ENCODE peak calls at places on chromosome 21, in seven cellular contexts. I is IMR-90, K is mesendoderm, H is neuronal stem cell, Q is H9, B is mesenchymal stem cell, G is H1. D is an unnamed sample. For H3K79me1, the result is how much of the 10 kb centered on the place peaks cover.

GRCh38 chr21:31218830-31219608 is 125.0 kb downstream of the TIAM1 start:
- DNase-seq in G (no peak), H (peak), K (peak), B (no peak), Q (no peak), I (peak), D (peak)

GRCh38 chr21:34980423-34981115 is 68.5 kb downstream of the RUNX1 start:
- DNase-seq in B (no peak), Q (no peak), K (no peak), H (no peak), I (no peak), G (no peak), D (no peak)

GRCh38 chr21:35275776-35276175 is 226.7 kb upstream of the RUNX1 start:
- DNase-seq in Q (no peak), G (no peak), H (no peak), K (no peak), B (no peak), I (peak), D (no peak)

GRCh38 chr21:35326677-35327076 is 277.6 kb upstream of the RUNX1 start:
- DNase-seq in G (no peak), Q (no peak), K (no peak), I (peak), H (no peak), B (no peak), D (no peak)

GRCh38 chr21:15028186-15028585 is 36.6 kb downstream of the NRIP1 start:
- DNase-seq in I (no peak), K (no peak), H (no peak), G (no peak), Q (no peak), B (no peak), D (no peak)

GRCh38 chr21:15005391-15005790 is 59.4 kb downstream of the NRIP1 start:
- DNase-seq in H (no peak), G (peak), K (peak), I (peak), Q (peak), B (no peak), D (no peak)

GRCh38 chr21:29145837-29146453 is 15.5 kb downstream of the MAP3K7CL start:
- DNase-seq in K (no peak), H (no peak), Q (no peak), G (no peak), I (no peak), B (peak), D (no peak)

GRCh38 chr21:30146558-30147282 is 19.9 kb downstream of the CLDN17 start:
- DNase-seq in K (peak), I (no peak), G (no peak), H (no peak), Q (no peak), B (no peak), D (peak)

GRCh38 chr21:14675774-14676530 is 129.8 kb upstream of the SAMSN1 start:
- DNase-seq in H (no peak), B (no peak), K (no peak), I (no peak), G (no peak), Q (no peak), D (no peak)

GRCh38 chr21:26949830-26950229 is 17.1 kb downstream of the ADAMTS5 start:
- DNase-seq in H (no peak), Q (no peak), G (no peak), B (no peak), K (no peak), I (no peak), D (no peak)

GRCh38 chr21:42112857-42113256 is 41.7 kb downstream of the UMODL1 start:
- DNase-seq in Q (no peak), I (peak), K (no peak), G (no peak), B (peak), H (no peak), D (no peak)

GRCh38 chr21:42110691-42111469 is 39.8 kb downstream of the UMODL1 start:
- DNase-seq in H (no peak), G (no peak), I (no peak), K (no peak), B (no peak), Q (no peak), D (no peak)

GRCh38 chr21:42111811-42112210 is 40.7 kb downstream of the UMODL1 start:
- DNase-seq in H (no peak), Q (no peak), B (no peak), I (no peak), K (no peak), G (no peak), D (no peak)

GRCh38 chr21:42111470-42111743 is 40.3 kb downstream of the UMODL1 start:
- DNase-seq in K (no peak), I (no peak), H (no peak), G (no peak), B (no peak), Q (no peak), D (no peak)

GRCh38 chr21:42112223-42112622 is 41.1 kb downstream of the UMODL1 start:
- DNase-seq in G (no peak), H (no peak), K (no peak), Q (no peak), I (no peak), B (no peak), D (no peak)
- H3K4ac ChIP-seq in G (no peak), H (no peak), K (no peak), Q (no peak), I (no peak), B (no peak), D (no peak)

GRCh38 chr21:45803613-45804340 is 160.3 kb downstream of the PCBP3 start:
- DNase-seq in I (no peak), K (no peak), B (no peak), Q (no peak), H (no peak), G (no peak), D (no peak)

GRCh38 chr21:45801989-45802388 is 158.5 kb downstream of the PCBP3 start:
- DNase-seq in H (no peak), I (no peak), Q (no peak), K (no peak), B (no peak), G (no peak), D (no peak)

GRCh38 chr21:45801129-45801735 is 157.7 kb downstream of the PCBP3 start:
- DNase-seq in K (no peak), I (no peak), H (no peak), G (no peak), Q (no peak), B (no peak), D (no peak)

GRCh38 chr21:45802956-45803612 is 159.6 kb downstream of the PCBP3 start:
- DNase-seq in Q (no peak), G (no peak), H (no peak), B (no peak), I (no peak), K (no peak), D (no peak)

DNA sequence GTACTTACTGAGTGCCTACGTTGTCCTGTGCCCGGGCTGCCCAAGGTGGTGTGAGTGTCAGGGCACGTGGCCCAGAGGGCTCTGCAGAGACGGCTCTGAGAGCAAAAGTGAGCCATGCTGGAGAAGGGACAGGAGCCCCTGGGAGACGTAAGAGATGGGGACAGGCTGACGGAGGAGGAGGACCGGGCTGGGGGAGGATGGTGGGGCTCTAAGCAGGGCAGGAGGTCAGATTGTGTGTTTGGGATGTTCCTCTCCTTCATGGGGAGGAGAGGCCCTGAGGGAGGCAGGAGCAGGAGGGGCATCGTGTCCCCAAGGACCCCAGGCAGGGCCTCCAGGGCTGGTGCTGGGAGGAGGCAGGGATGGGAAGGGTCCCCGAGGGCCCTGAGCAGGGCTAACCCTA is 158.9 kb downstream of the PCBP3 start:
- DNase-seq in K (no peak), B (no peak), H (no peak), I (no peak), G (no peak), Q (no peak), D (no peak)
- H3K79me1 ChIP-seq in K (under half), B (under half), H (under half), I (under half), G (under half), Q (under half), D (under half)

DNA sequence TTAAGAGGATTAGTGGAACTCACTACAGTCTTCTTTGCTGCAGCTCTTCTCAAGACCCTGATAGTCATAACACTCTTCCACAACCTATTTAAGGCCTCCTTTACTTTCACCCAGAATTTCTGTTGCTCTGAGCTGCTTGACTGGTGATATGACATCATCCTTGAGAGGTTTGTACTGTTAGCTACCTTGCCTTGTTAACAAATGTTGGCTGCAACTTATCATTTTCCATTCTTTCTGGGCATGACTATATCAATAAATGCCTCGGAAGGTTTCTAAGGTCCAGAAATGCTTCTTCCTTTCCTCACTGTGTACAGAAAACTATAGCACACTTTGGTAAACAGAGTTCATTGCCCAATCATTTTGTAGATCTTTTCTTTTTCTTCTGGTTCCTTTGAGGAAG is 1292.2 kb upstream of the TMPRSS15 start:
- DNase-seq in G (no peak), H (no peak), Q (no peak), K (no peak), B (no peak), I (no peak), D (no peak)
- H3K4ac ChIP-seq in G (no peak), H (no peak), Q (no peak), K (no peak), B (no peak), I (no peak), D (no peak)

GRCh38 chr21:32499249-32500055 is 85.9 kb downstream of the TCP10L start:
- DNase-seq in K (no peak), B (no peak), G (no peak), H (no peak), Q (no peak), I (peak), D (no peak)

GRCh38 chr21:32492376-32492775 is 79.9 kb downstream of the EVA1C start:
- DNase-seq in K (no peak), Q (no peak), I (no peak), B (no peak), G (no peak), H (no peak), D (no peak)

GRCh38 chr21:32496536-32496935 is 84.0 kb downstream of the EVA1C start:
- DNase-seq in Q (no peak), B (no peak), G (no peak), H (no peak), I (no peak), K (no peak), D (no peak)

DNA sequence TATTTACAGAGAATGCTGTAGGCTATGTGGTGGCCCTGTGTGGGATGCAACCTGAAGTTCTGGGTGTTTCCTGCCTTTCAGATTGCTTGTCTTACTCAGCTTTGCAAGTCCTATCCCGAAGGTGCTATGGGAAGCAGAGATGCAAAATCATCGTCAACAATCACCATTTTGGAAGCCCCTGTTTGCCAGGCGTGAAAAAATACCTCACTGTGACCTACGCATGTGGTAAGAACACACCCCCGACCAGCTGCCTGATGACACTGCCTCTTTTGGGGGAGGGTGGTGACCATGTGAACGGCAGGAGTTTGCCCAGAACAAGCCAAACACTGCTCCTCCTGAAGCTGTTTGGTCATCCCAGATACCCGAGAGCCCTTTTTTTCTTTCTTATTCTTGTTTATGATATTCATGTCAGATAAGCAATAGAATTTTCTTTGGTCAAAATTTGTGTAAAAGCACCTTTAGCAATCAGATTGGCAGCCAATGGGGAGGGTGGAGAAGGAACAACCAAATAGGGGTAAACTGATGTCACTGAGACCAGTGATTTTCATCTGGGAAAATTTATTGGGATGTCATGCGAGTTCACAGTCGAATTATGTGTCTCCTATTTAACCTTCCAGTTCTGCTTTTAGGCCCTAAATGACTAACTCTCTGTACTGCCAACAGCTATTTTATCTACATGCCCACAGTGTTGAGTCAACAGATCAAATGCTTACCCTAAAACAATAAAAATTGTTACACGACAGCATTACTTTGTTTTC is 82.6 kb downstream of the EVA1C start:
- DNase-seq in G (no peak), I (peak), Q (no peak), H (no peak), B (no peak), K (peak), D (no peak)
- H3K79me1 ChIP-seq in G (under half), I (under half), Q (under half), H (under half), B (under half), K (under half), D (under half)

GRCh38 chr21:38915546-38915945 is 109.8 kb downstream of the ETS2 start:
- DNase-seq in G (no peak), K (no peak), Q (no peak), H (no peak), B (no peak), I (no peak), D (no peak)

GRCh38 chr21:38914531-38915385 is 109.0 kb downstream of the ETS2 start:
- DNase-seq in Q (peak), B (peak), H (no peak), I (peak), K (no peak), G (no peak), D (no peak)

GRCh38 chr21:38916214-38916964 is 110.7 kb downstream of the ETS2 start:
- DNase-seq in K (peak), Q (no peak), G (no peak), B (no peak), H (no peak), I (no peak), D (no peak)

GRCh38 chr21:38918629-38919346 is 113.1 kb downstream of the ETS2 start:
- DNase-seq in H (no peak), I (no peak), K (peak), B (no peak), G (no peak), Q (no peak), D (no peak)

DNA sequence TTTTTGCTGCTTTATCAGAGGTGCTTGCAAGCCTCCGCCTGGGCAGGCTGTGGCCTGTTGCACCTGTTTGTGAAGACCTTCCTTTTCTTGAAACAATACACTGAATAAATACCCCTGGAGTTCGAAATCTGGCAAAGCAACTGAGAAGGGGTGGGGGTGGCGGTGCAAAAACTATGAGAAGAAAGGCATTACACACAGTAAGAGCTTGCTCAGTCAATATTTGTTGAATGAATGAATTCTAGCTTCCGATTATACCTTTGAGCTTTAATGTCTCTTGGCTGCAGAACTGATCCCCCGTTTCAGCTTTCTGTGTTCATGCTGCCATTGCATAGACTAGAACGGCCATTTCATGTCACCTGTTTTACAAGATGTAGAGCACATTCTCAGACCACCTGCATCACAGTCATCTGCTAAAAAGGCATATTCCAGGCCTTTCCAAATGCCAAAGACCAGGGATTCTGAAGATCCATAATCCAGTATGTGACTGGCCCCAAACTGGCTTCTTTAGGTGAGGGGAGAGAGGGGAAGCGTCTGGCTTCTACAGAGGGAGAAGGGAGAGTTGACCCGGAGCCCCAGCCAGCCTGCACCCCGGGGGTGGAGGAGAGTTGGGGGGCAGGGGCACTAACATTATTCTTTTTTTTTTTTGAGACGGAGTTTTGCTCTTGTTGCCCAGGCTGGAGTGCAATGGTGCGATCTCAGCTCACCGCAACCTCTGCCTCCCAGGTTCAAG is 111.5 kb downstream of the ETS2 start:
- DNase-seq in I (no peak), H (no peak), B (no peak), G (no peak), K (no peak), Q (no peak), D (no peak)
- H3K4ac ChIP-seq in I (no peak), H (no peak), B (no peak), G (no peak), K (no peak), Q (no peak), D (no peak)

DNA sequence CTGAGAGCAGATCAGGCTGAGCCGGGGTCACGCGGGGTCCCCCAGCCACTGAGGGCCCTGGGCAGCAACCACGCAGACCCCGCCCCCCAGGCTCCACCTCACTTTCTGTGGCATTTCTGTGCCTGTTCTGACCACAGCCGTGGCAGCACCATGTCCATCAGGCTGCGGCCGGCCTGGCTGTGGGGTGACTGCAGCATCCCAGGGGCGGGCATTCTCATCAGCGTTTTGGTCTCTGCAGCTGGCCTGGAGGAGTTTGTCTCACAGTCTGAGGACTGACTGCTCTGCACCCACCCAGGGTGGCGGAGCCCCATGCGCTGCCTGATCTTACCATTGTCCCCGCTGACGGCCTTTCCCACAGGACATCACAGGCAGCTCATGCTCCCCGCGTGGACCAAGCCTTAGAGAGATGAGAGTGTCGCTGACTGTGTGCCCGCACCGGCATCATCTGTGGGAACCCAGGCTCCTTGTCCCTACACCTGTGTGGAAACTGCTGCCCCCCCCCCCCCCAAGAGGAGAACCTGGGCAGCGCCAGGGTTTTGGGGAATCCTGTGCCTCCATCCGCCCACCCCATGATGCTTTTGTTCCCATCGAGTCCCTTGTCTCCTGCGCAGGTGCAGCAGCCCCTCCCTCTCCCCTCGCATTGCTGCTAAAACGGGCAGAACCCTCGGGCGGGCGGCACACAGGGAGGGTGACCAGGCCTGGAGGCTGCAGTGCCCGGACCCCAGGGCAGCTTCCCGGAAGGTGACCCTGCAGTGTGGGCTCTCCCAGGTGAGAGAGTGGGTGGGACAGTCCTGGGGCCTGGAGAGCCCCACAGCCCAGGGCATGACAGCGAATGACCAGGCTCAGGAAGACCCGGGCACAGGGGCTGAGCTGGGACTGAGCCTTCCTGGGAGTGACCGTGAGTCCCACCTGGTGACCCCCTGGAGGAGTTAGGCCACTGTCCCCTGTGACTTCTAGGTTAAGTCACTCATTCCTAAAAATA is 1.8 kb downstream of the KRTAP10-1 start:
- DNase-seq in I (no peak), H (no peak), B (no peak), Q (peak), K (no peak), G (no peak), D (no peak)
- H3K79me1 ChIP-seq in I (under half), H (under half), B (under half), Q (under half), K (under half), G (under half), D (under half)